ENCODE peak calls at places on chromosomes 1 and 21, in eight cellular contexts. A is cardiac muscle cell, Q is SK-N-SH, W is hepatocyte, J is neural progenitor cell, X is upper lobe of right lung, L is GM23338, I is Caco-2. K is an unnamed sample. For H3K36me3 and H3K27me3, the result is how much of the 10 kb centered on the place peaks cover.

GRCh38 chr1:177937931-177938330 is 31.9 kb downstream of the SEC16B start:
- DNase-seq in J (no peak), Q (no peak), W (no peak), L (no peak), X (no peak), I (no peak), A (peak), K (peak)

GRCh38 chr1:201559679-201560162 is 20.8 kb downstream of the NAV1 start:
- DNase-seq in J (peak), I (peak), A (peak), X (peak), L (peak), W (peak), Q (peak), K (peak)

GRCh38 chr1:214454619-214455396 is 96.6 kb downstream of the PTPN14 start:
- DNase-seq in X (no peak), A (peak), L (no peak), Q (no peak), W (no peak), J (no peak), I (no peak), K (no peak)

GRCh38 chr1:232629250-232630046 is 485 bp downstream of the SIPA1L2 start:
- DNase-seq in J (peak), Q (peak), L (peak), W (peak), I (peak), X (peak), A (peak), K (peak)

GRCh38 chr1:175221548-175222175 is 29.1 kb upstream of the KIAA0040 start:
- DNase-seq in L (peak), W (peak), J (peak), X (peak), Q (no peak), A (peak), I (peak), K (no peak)

GRCh38 chr1:235429143-235429542 is 61.9 kb downstream of the TBCE start:
- DNase-seq in I (no peak), J (no peak), W (no peak), L (no peak), X (no peak), A (no peak), Q (no peak), K (no peak)

GRCh38 chr1:53783056-53783455 is 44.1 kb upstream of the GLIS1 start:
- DNase-seq in J (no peak), I (no peak), L (no peak), A (no peak), X (no peak), W (no peak), Q (no peak), K (no peak)

GRCh38 chr1:20366766-20367602 is 76.3 kb downstream of the VWA5B1 start:
- DNase-seq in W (peak), L (peak), A (peak), J (peak), X (no peak), Q (peak), I (peak), K (peak)

GRCh38 chr21:32597205-32597604 is 11.9 kb upstream of the TCP10L start:
- DNase-seq in I (no peak), X (no peak), J (no peak), A (peak), W (no peak), Q (no peak), L (no peak), K (peak)

GRCh38 chr1:39026947-39027507 is 877 bp downstream of the NDUFS5 start:
- DNase-seq in L (no peak), A (no peak), W (no peak), X (peak), Q (no peak), J (no peak), I (no peak), K (no peak)

GRCh38 chr1:14954210-14954609 is 199.3 kb upstream of the TMEM51 start:
- DNase-seq in I (no peak), X (no peak), Q (no peak), W (no peak), L (no peak), A (peak), J (no peak), K (no peak)

GRCh38 chr1:93722081-93723031 is 40.7 kb upstream of the BCAR3 start:
- DNase-seq in L (peak), I (no peak), Q (peak), X (no peak), J (peak), A (peak), W (no peak), K (no peak)

GRCh38 chr1:91948501-91949355 is 473 bp upstream of the BRDT start:
- DNase-seq in I (no peak), A (no peak), X (peak), W (no peak), J (no peak), L (peak), Q (no peak), K (no peak)

GRCh38 chr1:147171399-147172167 is 687 bp downstream of the PRKAB2 start:
- DNase-seq in Q (peak), J (peak), I (no peak), A (no peak), L (peak), W (peak), X (no peak), K (no peak)

GRCh38 chr1:39177641-39178040 is 26.9 kb upstream of the MACF1 start:
- DNase-seq in J (no peak), Q (no peak), W (no peak), A (no peak), L (no peak), X (no peak), I (no peak), K (no peak)

GRCh38 chr1:5915587-5916571 is 76.3 kb downstream of the NPHP4 start:
- DNase-seq in I (no peak), J (peak), W (peak), A (peak), L (peak), Q (peak), X (no peak), K (no peak)

GRCh38 chr1:110040548-110040947 is 6.1 kb downstream of the STRIP1 start:
- DNase-seq in X (no peak), L (no peak), A (no peak), I (no peak), Q (no peak), W (no peak), J (no peak), K (no peak)

GRCh38 chr1:194105381-194105780 is 919.0 kb upstream of the B3GALT2 start:
- DNase-seq in Q (no peak), A (no peak), I (no peak), W (no peak), J (no peak), X (no peak), L (no peak), K (no peak)

GRCh38 chr1:235063068-235063765 is 65.4 kb downstream of the TOMM20 start:
- DNase-seq in X (peak), L (no peak), W (no peak), J (no peak), A (no peak), I (no peak), Q (no peak), K (no peak)

GRCh38 chr1:171814692-171815091 is 26.6 kb upstream of the DNM3 start:
- DNase-seq in X (no peak), Q (no peak), A (peak), L (no peak), I (no peak), J (no peak), W (no peak), K (no peak)

GRCh38 chr1:37602750-37603694 is 7.3 kb upstream of the GNL2 start:
- DNase-seq in X (no peak), W (peak), L (peak), Q (peak), A (peak), I (peak), J (peak), K (no peak)

GRCh38 chr1:206517784-206518183 is 10.5 kb downstream of the RASSF5 start:
- DNase-seq in I (no peak), J (peak), A (no peak), W (no peak), Q (no peak), X (no peak), L (no peak), K (no peak)

GRCh38 chr1:155974208-155975165 is 3.9 kb downstream of the ARHGEF2 start:
- DNase-seq in A (no peak), J (no peak), L (no peak), X (no peak), I (no peak), W (no peak), Q (no peak), K (no peak)

GRCh38 chr1:81801834-81802531 is 1.2 kb downstream of the ADGRL2 start:
- DNase-seq in A (peak), J (peak), X (peak), W (peak), I (no peak), L (peak), Q (peak), K (peak)

DNA sequence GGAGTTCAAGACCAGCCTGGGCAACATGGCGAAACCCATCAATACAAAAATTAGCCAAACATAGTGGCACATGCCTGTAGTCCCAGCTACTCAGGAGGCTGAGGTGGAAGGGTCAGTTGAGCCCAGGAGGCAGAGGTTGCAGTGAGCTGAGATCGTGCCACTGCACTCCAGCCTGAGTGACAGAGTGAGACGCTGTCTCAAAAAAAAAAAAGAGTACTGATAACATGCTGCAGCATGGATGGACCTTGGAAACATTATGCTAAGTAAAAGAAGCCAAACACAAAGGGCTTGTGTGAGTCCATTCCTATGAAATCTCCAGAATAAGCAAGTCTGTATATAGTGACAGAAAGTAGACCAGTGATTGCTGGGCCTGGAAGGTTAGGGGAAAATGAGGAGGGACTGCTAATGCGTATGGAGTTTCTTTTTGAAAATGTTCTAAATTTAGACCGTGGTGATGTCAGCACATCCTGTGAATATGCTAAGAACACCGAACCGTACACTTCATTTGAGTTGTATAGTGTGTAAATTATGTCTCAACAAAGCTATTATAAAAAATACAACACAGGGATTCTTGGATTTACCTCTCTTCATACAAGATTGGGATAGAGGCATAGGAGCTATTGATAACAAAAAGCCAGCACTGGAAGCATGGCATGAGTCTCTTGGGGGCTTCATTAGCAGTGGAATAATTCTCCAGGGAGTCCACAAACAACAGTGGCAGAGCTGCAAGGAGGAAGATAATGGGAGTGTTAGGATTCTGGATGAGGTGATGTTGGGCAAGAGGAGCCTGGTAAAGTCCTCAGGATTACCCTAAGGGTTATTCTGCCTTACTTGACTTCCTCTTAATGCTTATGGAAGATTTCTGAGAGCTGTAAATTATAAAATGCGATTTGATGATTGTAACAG is 73.5 kb downstream of the TTC3 start:
- DNase-seq in A (peak), W (no peak), L (no peak), J (no peak), I (no peak), Q (no peak), X (no peak), K (no peak)
- H3K36me3 ChIP-seq in A (under half), W (under half), L (under half), J (under half), I (under half), Q (half or more), X (half or more), K (half or more)

GRCh38 chr1:46494910-46495309 is 5.3 kb downstream of the DMBX1 start:
- DNase-seq in Q (no peak), J (no peak), A (no peak), W (no peak), L (no peak), I (no peak), X (no peak), K (no peak)

GRCh38 chr1:46495778-46496177 is 6.1 kb downstream of the DMBX1 start:
- DNase-seq in I (no peak), L (no peak), A (no peak), X (no peak), Q (no peak), J (no peak), W (no peak), K (no peak)

GRCh38 chr1:46497020-46497419 is 7.4 kb downstream of the DMBX1 start:
- DNase-seq in Q (no peak), X (no peak), W (no peak), L (no peak), A (no peak), I (no peak), J (no peak), K (no peak)

GRCh38 chr1:46497665-46498064 is 8.0 kb downstream of the DMBX1 start:
- DNase-seq in A (no peak), I (no peak), J (no peak), X (no peak), Q (no peak), W (no peak), L (no peak), K (no peak)

GRCh38 chr1:46496505-46496904 is 6.9 kb downstream of the DMBX1 start:
- DNase-seq in Q (no peak), X (no peak), W (no peak), I (no peak), L (no peak), A (no peak), J (no peak), K (no peak)
- H3K4me3 ChIP-seq in Q (no peak), X (no peak), W (no peak), I (no peak), L (no peak), A (no peak), J (no peak), K (no peak)

GRCh38 chr1:208606976-208607375 is 362.8 kb upstream of the PLXNA2 start:
- DNase-seq in L (no peak), W (no peak), J (peak), I (no peak), Q (no peak), X (no peak), A (no peak), K (no peak)

GRCh38 chr1:208603721-208604120 is 359.5 kb upstream of the PLXNA2 start:
- DNase-seq in I (no peak), L (no peak), Q (no peak), X (no peak), W (no peak), J (no peak), A (no peak), K (no peak)

GRCh38 chr1:208601569-208601968 is 357.4 kb upstream of the PLXNA2 start:
- DNase-seq in W (no peak), L (no peak), A (peak), Q (no peak), I (no peak), J (peak), X (no peak), K (no peak)

GRCh38 chr1:208607616-208608015 is 363.4 kb upstream of the PLXNA2 start:
- DNase-seq in L (no peak), W (no peak), I (no peak), J (no peak), A (no peak), X (no peak), Q (no peak), K (no peak)

GRCh38 chr1:208604295-208604694 is 360.1 kb upstream of the PLXNA2 start:
- DNase-seq in L (no peak), X (no peak), I (no peak), W (no peak), Q (no peak), J (no peak), A (peak), K (peak)
- H3K27me3 ChIP-seq in L (under half), X (under half), I (under half), W (under half), Q (under half), J (under half), A (under half), K (under half)

GRCh38 chr1:46616277-46617107 is at the start of gene MOB3C:
- DNase-seq in X (peak), I (peak), W (peak), A (peak), Q (peak), J (peak), L (peak), K (peak)

GRCh38 chr1:46617833-46618232 is 1.2 kb upstream of the MOB3C start:
- DNase-seq in Q (no peak), J (no peak), L (no peak), W (no peak), X (no peak), I (no peak), A (no peak), K (no peak)

GRCh38 chr1:46615735-46616134 is 876 bp downstream of the MOB3C start:
- DNase-seq in A (no peak), I (no peak), Q (peak), J (no peak), L (no peak), X (no peak), W (no peak), K (no peak)

GRCh38 chr1:46618746-46619415 is 2.3 kb upstream of the MOB3C start:
- DNase-seq in Q (no peak), W (no peak), A (no peak), L (no peak), I (no peak), J (no peak), X (no peak), K (no peak)

GRCh38 chr1:46617108-46617694 is 590 bp upstream of the MOB3C start:
- DNase-seq in A (no peak), X (no peak), I (no peak), L (no peak), Q (no peak), W (no peak), J (no peak), K (no peak)
- H3K36me3 ChIP-seq in A (under half), X (under half), I (under half), L (under half), Q (under half), W (under half), J (under half), K (under half)

DNA sequence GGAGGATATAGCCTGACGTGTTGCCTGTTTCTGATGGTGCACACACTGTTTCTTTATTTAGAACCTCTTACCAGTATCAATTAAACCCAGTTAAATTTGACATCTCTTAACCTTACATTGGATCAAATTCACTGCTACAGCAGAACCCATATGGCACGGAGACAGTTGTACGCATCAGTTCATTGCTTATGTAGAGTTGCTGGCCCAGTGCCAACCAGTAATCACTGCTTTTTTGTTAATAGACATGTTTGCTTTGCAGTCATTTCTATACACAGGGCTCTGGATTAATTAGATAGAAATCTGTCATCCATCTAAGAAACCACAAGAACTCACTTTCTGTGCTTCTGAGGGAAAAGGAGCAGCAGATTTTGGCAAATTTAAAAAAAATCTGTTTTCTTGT is 154.0 kb downstream of the RWDD3 start:
- DNase-seq in X (no peak), Q (no peak), A (no peak), J (no peak), I (no peak), W (no peak), L (no peak), K (no peak)
- H3K4me3 ChIP-seq in X (no peak), Q (no peak), A (no peak), J (no peak), I (no peak), W (no peak), L (no peak), K (no peak)

GRCh38 chr1:181538836-181539235 is 55.5 kb downstream of the CACNA1E start:
- DNase-seq in X (no peak), I (no peak), Q (no peak), W (no peak), L (no peak), J (no peak), A (no peak), K (no peak)
- H3K27me3 ChIP-seq in X (under half), I (under half), Q (under half), W (under half), L (under half), J (under half), A (under half), K (under half)

DNA sequence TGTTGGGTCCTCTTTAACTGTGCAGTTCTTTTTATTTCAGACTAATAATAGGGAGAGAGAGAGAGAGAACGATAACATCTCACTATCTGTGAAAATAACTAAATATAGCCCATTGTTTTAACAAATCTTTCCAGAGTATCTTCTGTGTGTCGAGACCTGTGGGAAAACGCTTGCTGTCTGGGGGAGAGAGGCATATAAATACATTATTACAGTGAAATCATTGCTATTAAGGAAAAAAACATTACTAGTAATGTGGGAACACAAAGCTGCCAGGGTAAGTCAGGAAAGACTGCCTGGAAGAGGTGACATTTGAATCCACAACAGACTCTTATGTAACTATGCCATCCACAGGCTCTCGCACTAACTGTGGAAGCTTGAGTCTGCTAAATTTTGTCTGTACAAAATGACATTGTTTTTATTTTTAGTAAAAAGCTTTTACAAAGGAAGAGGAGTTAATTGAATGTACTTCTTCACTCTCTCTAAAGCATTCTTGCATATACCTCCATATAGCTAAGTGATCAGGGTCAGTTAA is 59.8 kb upstream of the PGD start:
- DNase-seq in J (no peak), W (no peak), A (no peak), I (no peak), L (no peak), Q (no peak), X (no peak), K (no peak)
- H3K36me3 ChIP-seq in J (under half), W (under half), A (under half), I (under half), L (under half), Q (under half), X (half or more), K (under half)

DNA sequence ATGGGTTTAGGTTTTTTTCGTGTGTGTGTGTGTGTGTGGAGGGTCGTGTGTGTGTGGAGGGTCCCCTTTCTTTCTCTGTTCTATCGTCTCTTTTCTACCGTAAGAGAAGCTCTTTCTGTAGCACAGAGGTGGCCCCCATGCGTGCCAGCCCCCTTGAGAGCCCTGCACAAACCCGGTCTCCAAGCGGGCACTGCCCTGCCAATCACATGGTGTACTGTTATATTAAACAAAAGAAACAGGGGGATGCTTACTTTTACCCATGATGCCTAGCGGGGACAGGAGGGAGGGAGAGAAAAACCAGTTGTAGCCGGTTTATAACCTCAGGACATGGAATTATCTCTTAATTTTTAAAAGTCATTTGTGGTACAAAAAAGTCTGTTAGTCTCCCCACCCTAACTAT is 41.0 kb downstream of the GATAD2B start:
- DNase-seq in J (peak), Q (peak), I (no peak), L (no peak), X (no peak), W (peak), A (peak), K (peak)
- H3K4me3 ChIP-seq in J (no peak), Q (peak), I (no peak), L (no peak), X (no peak), W (no peak), A (no peak), K (peak)